ENCODE peak calls at places on chromosomes 13 and 19, in seven cellular contexts. O is ovary, F is transverse colon, H is endothelial cell of umbilical vein, D is uterus, J is K562, N is adrenal gland. C is an unnamed sample.

GRCh38 chr13:100879255-100879654 is 204.7 kb upstream of the TMTC4 start:
- DNase-seq in O (no peak), F (no peak), H (no peak), D (no peak), J (no peak), N (no peak), C (no peak)

GRCh38 chr19:28351761-28352160 is 861.2 kb downstream of the UQCRFS1 start:
- DNase-seq in O (no peak), F (no peak), H (no peak), D (no peak), J (no peak), N (no peak), C (no peak)

GRCh38 chr19:55173717-55174409 is 6.2 kb downstream of the SYT5 start:
- DNase-seq in O (no peak), F (peak; percentile 61), H (no peak), D (peak; percentile 50), J (peak; percentile 94), N (peak; percentile 61), C (peak; percentile 43)

GRCh38 chr13:29648760-29649159 is 53.3 kb upstream of the SLC7A1 start:
- DNase-seq in O (no peak), F (no peak), H (no peak), D (no peak), J (no peak), N (no peak), C (no peak)

GRCh38 chr19:17841810-17842662 is 5.7 kb downstream of the JAK3 start:
- DNase-seq in O (peak; percentile 99), F (peak; percentile 80), H (peak; percentile 72), D (peak; percentile 76), J (peak; percentile 100), N (peak; percentile 83), C (peak; percentile 86)

GRCh38 chr13:29969286-29969685 is 118.9 kb upstream of the UBL3 start:
- DNase-seq in O (no peak), F (no peak), H (no peak), D (peak; percentile 45), J (no peak), N (no peak), C (no peak)

GRCh38 chr13:72853000-72853399 is 71.1 kb downstream of the PIBF1 start:
- DNase-seq in O (no peak), F (no peak), H (no peak), D (no peak), J (no peak), N (no peak), C (no peak)

GRCh38 chr13:27493981-27494380 is 43.6 kb upstream of the MTIF3 start:
- DNase-seq in O (no peak), F (no peak), H (no peak), D (no peak), J (no peak), N (no peak), C (no peak)

GRCh38 chr13:30696278-30697176 is 38.8 kb upstream of the ALOX5AP start:
- DNase-seq in O (no peak), F (peak; percentile 25), H (no peak), D (no peak), J (no peak), N (no peak), C (no peak)

GRCh38 chr13:23384111-23384510 is 49.4 kb downstream of the SACS start:
- DNase-seq in O (no peak), F (no peak), H (no peak), D (no peak), J (no peak), N (no peak), C (no peak)

GRCh38 chr19:55370305-55370988 is at the start of gene IL11:
- DNase-seq in O (no peak), F (no peak), H (no peak), D (no peak), J (no peak), N (no peak), C (no peak)

GRCh38 chr19:12564016-12564664 is 12.9 kb upstream of the ZNF564 start:
- DNase-seq in O (peak; percentile 76), F (peak; percentile 92), H (peak; percentile 85), D (peak; percentile 91), J (peak; percentile 84), N (peak; percentile 88), C (peak; percentile 92)

GRCh38 chr13:40236566-40237168 is 429.8 kb downstream of the FOXO1 start:
- DNase-seq in O (peak; percentile 50), F (no peak), H (no peak), D (peak; percentile 76), J (no peak), N (no peak), C (no peak)

GRCh38 chr13:35501721-35502235 is 25.3 kb upstream of the MAB21L1 start:
- DNase-seq in O (no peak), F (no peak), H (no peak), D (no peak), J (no peak), N (no peak), C (no peak)

GRCh38 chr19:4817467-4818277 is 13.8 kb downstream of the TICAM1 start:
- DNase-seq in O (no peak), F (no peak), H (no peak), D (no peak), J (no peak), N (no peak), C (peak; percentile 61)

GRCh38 chr13:27211771-27212364 is 39.5 kb upstream of the RPL21 start:
- DNase-seq in O (no peak), F (no peak), H (no peak), D (no peak), J (no peak), N (no peak), C (no peak)

GRCh38 chr13:94700051-94700535 is 12.3 kb downstream of the SOX21 start:
- DNase-seq in O (no peak), F (no peak), H (no peak), D (no peak), J (no peak), N (no peak), C (no peak)

GRCh38 chr13:44048326-44048725 is 168.6 kb downstream of the LACC1 start:
- DNase-seq in O (no peak), F (no peak), H (no peak), D (no peak), J (no peak), N (no peak), C (no peak)

GRCh38 chr13:95106562-95106961 is 194.7 kb downstream of the ABCC4 start:
- DNase-seq in O (no peak), F (no peak), H (no peak), D (no peak), J (no peak), N (no peak), C (no peak)

GRCh38 chr19:5809469-5809868 is 4.6 kb downstream of the NRTN start:
- DNase-seq in O (no peak), F (no peak), H (no peak), D (no peak), J (no peak), N (no peak), C (no peak)

GRCh38 chr13:31119966-31120733 is 41.6 kb downstream of the HSPH1 start:
- DNase-seq in O (no peak), F (no peak), H (no peak), D (no peak), J (no peak), N (no peak), C (no peak)

GRCh38 chr19:1651548-1652394 is 644 bp downstream of the TCF3 start:
- DNase-seq in O (peak; percentile 37), F (peak; percentile 58), H (peak; percentile 40), D (peak; percentile 44), J (peak; percentile 71), N (peak; percentile 53), C (no peak)

GRCh38 chr19:1651061-1651547 is 1.3 kb downstream of the TCF3 start:
- DNase-seq in O (no peak), F (peak; percentile 70), H (peak; percentile 42), D (no peak), J (no peak), N (no peak), C (no peak)

GRCh38 chr19:1653300-1653628 is 849 bp upstream of the TCF3 start:
- DNase-seq in O (no peak), F (no peak), H (no peak), D (no peak), J (no peak), N (no peak), C (no peak)

GRCh38 chr19:1654178-1654792 is 1.9 kb upstream of the TCF3 start:
- DNase-seq in O (no peak), F (no peak), H (no peak), D (no peak), J (no peak), N (no peak), C (no peak)

GRCh38 chr19:1652471-1653299 is at the start of gene TCF3:
- DNase-seq in O (peak; percentile 97), F (peak; percentile 99), H (peak; percentile 99), D (peak; percentile 99), J (peak; percentile 98), N (peak; percentile 98), C (peak; percentile 99)
- TF ChIP-seq POLR2A in O (peak; percentile 66), F (no peak), H (peak; percentile 28), D (peak; percentile 60), J (peak; percentile 77), N (peak; percentile 44), C (no peak)

GRCh38 chr13:70932511-70932910 is 824.3 kb upstream of the KLHL1 start:
- DNase-seq in O (no peak), F (no peak), H (no peak), D (no peak), J (no peak), N (no peak), C (no peak)
- H3K4me1 ChIP-seq in O (no peaks in the 10 kb centered on the region), F (no peaks in the 10 kb centered on the region), H (no peaks in the 10 kb centered on the region), D (no peaks in the 10 kb centered on the region), J (no peaks in the 10 kb centered on the region), N (no peaks in the 10 kb centered on the region), C (no peaks in the 10 kb centered on the region)

GRCh38 chr19:10820173-10820572 is 15.8 kb downstream of the TMED1 start:
- DNase-seq in O (no peak), F (no peak), H (no peak), D (no peak), J (peak; percentile 48), N (no peak), C (no peak)
- TF ChIP-seq POLR2A in O (no peak), F (no peak), H (no peak), D (no peak), J (no peak), N (no peak), C (no peak)

GRCh38 chr13:46168818-46169217 is 13.2 kb downstream of the LCP1 start:
- DNase-seq in O (no peak), F (no peak), H (no peak), D (no peak), J (no peak), N (no peak), C (no peak)

GRCh38 chr13:46170687-46171086 is 11.3 kb downstream of the LCP1 start:
- DNase-seq in O (no peak), F (no peak), H (no peak), D (no peak), J (no peak), N (no peak), C (no peak)

GRCh38 chr13:46171223-46171622 is 10.8 kb downstream of the LCP1 start:
- DNase-seq in O (no peak), F (no peak), H (no peak), D (no peak), J (no peak), N (no peak), C (no peak)

GRCh38 chr13:46171739-46172138 is 10.2 kb downstream of the LCP1 start:
- DNase-seq in O (no peak), F (no peak), H (no peak), D (no peak), J (no peak), N (no peak), C (no peak)

DNA sequence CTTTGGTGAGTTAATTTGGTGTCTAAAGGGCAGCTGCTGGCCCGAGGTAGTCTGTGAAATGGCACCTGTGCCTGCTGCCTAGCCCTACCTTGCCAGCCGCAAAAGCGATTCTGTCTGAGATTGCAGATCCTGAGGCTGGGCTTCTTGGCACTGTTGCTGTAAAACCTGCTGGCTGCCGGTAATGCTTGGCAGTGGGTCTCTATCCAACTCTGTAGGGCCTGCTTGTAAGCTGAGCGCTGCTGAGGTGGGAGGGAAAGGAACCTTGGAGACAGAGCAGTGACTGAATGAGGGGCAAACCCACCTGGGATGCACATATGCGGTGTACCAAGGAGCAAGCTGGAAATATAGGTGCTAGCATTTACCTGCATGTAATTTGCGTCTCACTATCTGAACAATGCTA is 11.7 kb downstream of the LCP1 start:
- DNase-seq in O (no peak), F (no peak), H (no peak), D (no peak), J (no peak), N (no peak), C (peak; percentile 44)
- H3K4me1 ChIP-seq in O (no peaks in the 10 kb centered on the region), F (no peaks in the 10 kb centered on the region), H (no peaks in the 10 kb centered on the region), D (no peaks in the 10 kb centered on the region), J (peaks cover 22% of the 10 kb centered on the region), N (no peaks in the 10 kb centered on the region), C (no peaks in the 10 kb centered on the region)

C was measured in stomach.